ENCODE peak calls at places on chromosomes 16 and 17, in five cellular contexts. W is neural progenitor cell, G is ovary, H is tibial artery, Y is neuronal stem cell. U is an unnamed sample.

GRCh38 chr17:75315541-75316243 is 26.5 kb upstream of the SLC25A19 start:
- DNase-seq in H (no peak), W (no peak), Y (no peak), G (no peak), U (no peak)

GRCh38 chr16:75703341-75703740 is 2.1 kb upstream of the DUXB start:
- DNase-seq in G (no peak), Y (no peak), W (no peak), H (no peak), U (no peak)

GRCh38 chr16:84929421-84930297 is 81.7 kb downstream of the ZDHHC7 start:
- DNase-seq in W (no peak), Y (no peak), G (peak; percentile 64), H (no peak), U (no peak)

GRCh38 chr17:11170901-11171300 is 70.1 kb upstream of the SHISA6 start:
- DNase-seq in H (no peak), G (no peak), W (no peak), Y (no peak), U (no peak)

GRCh38 chr17:29622337-29623282 is at the start of gene CORO6:
- DNase-seq in G (peak; percentile 80), H (peak; percentile 84), W (peak; percentile 92), Y (peak; percentile 86), U (peak; percentile 69)

GRCh38 chr16:3444032-3444388 is 530 bp downstream of the NAA60 start:
- DNase-seq in Y (no peak), H (no peak), G (no peak), W (peak; percentile 49), U (no peak)

GRCh38 chr17:7716901-7717755 is at the start of gene DNAH2:
- DNase-seq in H (peak; percentile 82), Y (peak; percentile 97), W (peak; percentile 98), G (peak; percentile 85), U (peak; percentile 89)

GRCh38 chr16:86772231-86772510 is 193.8 kb downstream of the FOXL1 start:
- DNase-seq in G (no peak), H (no peak), W (no peak), Y (no peak), U (no peak)

GRCh38 chr17:56913000-56913866 is 616 bp downstream of the TRIM25 start:
- DNase-seq in G (no peak), H (no peak), Y (peak; percentile 17), W (peak; percentile 59), U (no peak)

GRCh38 chr16:80198265-80198994 is 342.4 kb upstream of the DYNLRB2 start:
- DNase-seq in G (no peak), W (no peak), Y (no peak), H (no peak), U (no peak)

GRCh38 chr16:82832861-82833260 is 206.1 kb downstream of the CDH13 start:
- DNase-seq in Y (no peak), W (no peak), G (no peak), H (no peak), U (no peak)

GRCh38 chr17:72479113-72479512 is 358.3 kb downstream of the SOX9 start:
- DNase-seq in H (no peak), G (no peak), W (no peak), Y (no peak), U (no peak)

GRCh38 chr17:40472733-40473452 is 28.5 kb downstream of the TNS4 start:
- DNase-seq in G (no peak), H (no peak), Y (no peak), W (no peak), U (no peak)

DNA sequence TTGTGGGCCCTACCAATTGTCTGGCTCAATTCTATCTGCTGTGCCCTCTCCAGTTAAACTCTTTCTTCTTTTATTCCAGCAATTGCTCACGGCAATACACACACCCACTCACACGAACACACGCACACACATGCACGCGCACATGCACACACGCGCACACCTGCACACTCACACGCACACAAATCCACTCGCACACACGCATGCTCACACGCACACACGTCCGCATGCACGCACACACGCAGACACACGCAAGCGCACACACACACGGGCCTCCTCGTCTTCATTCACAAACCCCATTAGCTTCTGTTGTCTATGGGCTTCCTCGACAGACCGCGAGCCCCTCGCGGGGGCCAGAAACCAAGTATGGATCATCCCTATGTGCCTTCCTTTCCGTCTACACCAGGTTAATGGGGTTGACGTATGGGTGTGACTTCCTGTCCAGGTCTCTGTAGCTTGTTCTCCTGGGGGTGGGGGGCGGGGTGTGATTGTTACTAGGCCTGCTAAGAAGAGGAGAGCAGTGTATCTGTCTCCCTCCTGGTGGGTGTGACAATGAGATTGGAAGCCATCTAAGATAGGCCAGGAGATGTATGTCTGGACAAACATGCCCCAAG is 717 bp upstream of the CTF1 start:
- DNase-seq in W (no peak), Y (no peak), G (peak; percentile 51), H (no peak), U (peak; percentile 60)
- H3K27ac ChIP-seq in W (peak overlapping the region; percentile 83), Y (peak overlapping the region; percentile 95), G (peak overlapping the region; percentile 97), H (peak overlapping the region; percentile 100), U (peak overlapping the region; percentile 98)

GRCh38 chr16:14347706-14348105 is 276.6 kb downstream of the MRTFB start:
- DNase-seq in W (no peak), H (no peak), Y (no peak), G (no peak), U (peak; percentile 85)

GRCh38 chr16:14344292-14344691 is 273.2 kb downstream of the MRTFB start:
- DNase-seq in G (no peak), H (no peak), Y (no peak), W (no peak), U (no peak)

GRCh38 chr16:14344945-14345344 is 273.8 kb downstream of the MRTFB start:
- DNase-seq in H (no peak), G (no peak), W (no peak), Y (no peak), U (no peak)

GRCh38 chr16:14346278-14347142 is 275.4 kb downstream of the MRTFB start:
- DNase-seq in H (no peak), G (no peak), W (no peak), Y (no peak), U (no peak)

GRCh38 chr16:14345512-14346115 is 274.5 kb downstream of the MRTFB start:
- DNase-seq in H (no peak), G (no peak), W (no peak), Y (no peak), U (peak; percentile 57)
- H3K4me1 ChIP-seq in H (no peaks in the 10 kb centered on the region), G (no peaks in the 10 kb centered on the region), W (no peaks in the 10 kb centered on the region), Y (no peaks in the 10 kb centered on the region), U (no peaks in the 10 kb centered on the region)

GRCh38 chr16:35452471-35452870 is 1993.1 kb downstream of the TP53TG3F start:
- DNase-seq in G (no peak), W (no peak), H (no peak), Y (no peak), U (no peak)

GRCh38 chr16:35447010-35447558 is 1987.7 kb downstream of the TP53TG3F start:
- DNase-seq in G (no peak), W (no peak), H (no peak), Y (no peak), U (no peak)

GRCh38 chr16:35450648-35451047 is 1991.2 kb downstream of the TP53TG3F start:
- DNase-seq in G (no peak), H (no peak), Y (no peak), W (no peak), U (no peak)

DNA sequence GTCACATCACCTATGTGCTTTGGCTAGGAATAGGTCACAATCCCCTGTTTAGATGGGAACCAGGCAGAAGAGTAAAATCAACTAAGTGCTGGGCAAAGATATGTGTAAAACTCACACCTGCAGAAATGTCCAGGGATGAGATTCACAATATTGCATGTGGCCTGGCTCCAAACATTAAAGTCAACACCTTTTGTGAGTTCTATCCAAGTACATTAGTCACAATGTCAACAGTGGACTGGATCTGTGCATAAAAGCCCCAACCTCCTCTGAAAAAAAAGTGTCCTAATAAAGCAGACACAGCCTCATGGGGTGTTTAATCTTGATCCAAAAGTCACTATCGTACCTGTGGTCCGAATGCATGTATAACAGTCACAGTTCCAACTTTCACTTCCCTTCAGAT is 1990.3 kb downstream of the TP53TG3F start:
- DNase-seq in W (no peak), G (no peak), H (no peak), Y (no peak), U (no peak)
- H3K9me3 ChIP-seq in W (peaks cover 26% of the 10 kb centered on the region), G (peaks cover 7% of the 10 kb centered on the region), H (peaks cover 33% of the 10 kb centered on the region), Y (peaks cover 3% of the 10 kb centered on the region), U (peaks cover 4% of the 10 kb centered on the region)

DNA sequence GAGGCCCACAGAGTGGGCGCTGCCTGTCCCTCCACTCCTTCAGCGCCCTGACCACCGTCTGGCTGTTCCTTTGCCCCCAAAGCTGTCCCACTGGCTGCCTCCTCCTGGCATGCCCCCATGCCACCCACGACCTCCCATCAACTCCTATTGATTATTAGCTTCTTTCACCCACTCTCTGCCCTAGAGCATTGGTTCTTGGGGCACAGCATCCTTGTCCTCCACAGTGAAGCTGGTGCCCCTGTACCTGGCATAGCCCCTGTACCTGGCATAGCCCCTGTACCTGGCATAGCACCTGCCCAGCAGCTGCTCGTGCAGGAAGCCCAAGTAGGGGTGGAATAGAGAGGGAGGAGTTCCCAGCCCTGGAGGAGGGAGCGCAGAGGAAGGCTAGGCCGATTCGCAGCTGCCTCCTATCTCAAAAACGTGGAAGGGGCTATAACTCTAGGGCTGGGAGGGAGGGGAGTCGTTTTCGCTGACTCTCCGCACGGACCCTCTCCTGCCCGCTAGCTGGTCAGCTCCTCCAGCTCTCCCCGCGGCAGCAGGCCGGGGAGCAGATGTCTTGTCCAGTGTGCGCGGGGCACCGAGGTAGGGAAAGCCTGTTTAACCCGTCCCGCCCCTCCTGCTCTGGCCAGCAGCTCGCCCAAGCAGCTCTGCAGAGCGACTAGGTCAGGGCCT is 5.7 kb upstream of the ACTG1 start:
- DNase-seq in H (no peak), W (peak; percentile 67), G (peak; percentile 59), Y (no peak), U (no peak)
- H3K27ac ChIP-seq in H (peak overlapping the region; percentile 97), W (no peak overlapping the region), G (peak overlapping the region; percentile 27), Y (no peak overlapping the region), U (no peak overlapping the region)

GRCh38 chr17:41649923-41650519 is 25.6 kb upstream of the KRT17 start:
- DNase-seq in H (no peak), G (no peak), Y (no peak), W (no peak), U (no peak)
- H3K4me1 ChIP-seq in H (peaks cover 25% of the 10 kb centered on the region), G (peaks cover 4% of the 10 kb centered on the region), Y (peaks cover 3% of the 10 kb centered on the region), W (peaks cover under 1% of the 10 kb centered on the region), U (peaks cover 3% of the 10 kb centered on the region)

GRCh38 chr17:16551878-16552636 is 16.9 kb downstream of the ZNF287 start:
- DNase-seq in G (no peak), Y (no peak), H (no peak), W (no peak), U (no peak)

DNA sequence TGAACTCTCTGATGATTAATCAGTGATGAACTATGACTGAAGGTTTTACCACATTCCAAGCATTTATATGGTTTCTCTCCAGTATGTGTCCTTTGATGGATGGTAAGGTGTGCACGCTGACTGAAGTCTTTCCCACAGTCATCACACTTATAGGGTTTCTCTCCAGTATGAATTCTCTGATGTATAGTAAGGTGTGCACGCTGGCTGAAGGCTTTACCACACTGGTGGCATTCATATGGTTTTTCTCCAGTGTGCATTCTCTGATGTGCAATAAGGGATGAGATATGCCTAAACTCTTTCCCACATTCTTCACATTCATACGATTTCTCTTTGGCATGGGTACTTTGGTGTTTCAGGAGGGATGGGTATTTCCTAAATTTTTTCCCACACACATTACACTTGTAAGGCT is 16.4 kb downstream of the ZNF287 start:
- DNase-seq in Y (no peak), G (no peak), H (no peak), W (no peak), U (no peak)
- H3K9me3 ChIP-seq in Y (peaks cover 92% of the 10 kb centered on the region), G (peaks cover 29% of the 10 kb centered on the region), H (peaks cover 95% of the 10 kb centered on the region), W (peaks cover 51% of the 10 kb centered on the region), U (peaks cover 7% of the 10 kb centered on the region)

U was measured in right cardiac atrium.